ENCODE peak calls at places on chromosomes 5 and 9, in ten cellular contexts. One of them, this sample, is unnamed.

GRCh38 chr5:74464512-74465209 is 175.9 kb downstream of the ENC1 start:
- DNase-seq in effector memory CD4-positive, alpha-beta T cell: no peak
- DNase-seq in fibroblast of lung: peak
- DNase-seq in Peyer's patch: no peak
- DNase-seq in OCI-LY7: peak
- DNase-seq in HAP-1: no peak
- DNase-seq in uterus: no peak
- DNase-seq in epithelial cell of proximal tubule: no peak
- DNase-seq in GM23338: no peak
- DNase-seq in adrenal gland: no peak
- DNase-seq in this sample: no peak

GRCh38 chr5:2756764-2757163 is 5.3 kb upstream of the IRX2 start:
- DNase-seq in adrenal gland: no peak
- DNase-seq in fibroblast of lung: no peak
- DNase-seq in HAP-1: no peak
- DNase-seq in Peyer's patch: no peak
- DNase-seq in epithelial cell of proximal tubule: no peak
- DNase-seq in uterus: no peak
- DNase-seq in GM23338: peak
- DNase-seq in effector memory CD4-positive, alpha-beta T cell: no peak
- DNase-seq in OCI-LY7: no peak
- DNase-seq in this sample: no peak

GRCh38 chr5:130198927-130199326 is 294.7 kb downstream of the CHSY3 start:
- DNase-seq in fibroblast of lung: peak
- DNase-seq in adrenal gland: no peak
- DNase-seq in uterus: no peak
- DNase-seq in Peyer's patch: no peak
- DNase-seq in OCI-LY7: peak
- DNase-seq in GM23338: peak
- DNase-seq in epithelial cell of proximal tubule: no peak
- DNase-seq in HAP-1: peak
- DNase-seq in effector memory CD4-positive, alpha-beta T cell: no peak
- DNase-seq in this sample: no peak

GRCh38 chr9:125674981-125675973 is 31.7 kb downstream of the MAPKAP1 start:
- DNase-seq in effector memory CD4-positive, alpha-beta T cell: no peak
- DNase-seq in HAP-1: no peak
- DNase-seq in epithelial cell of proximal tubule: peak
- DNase-seq in OCI-LY7: no peak
- DNase-seq in fibroblast of lung: peak
- DNase-seq in GM23338: no peak
- DNase-seq in Peyer's patch: no peak
- DNase-seq in uterus: no peak
- DNase-seq in adrenal gland: no peak
- DNase-seq in this sample: no peak

GRCh38 chr9:2638871-2639673 is 17.5 kb downstream of the VLDLR start:
- DNase-seq in fibroblast of lung: no peak
- DNase-seq in epithelial cell of proximal tubule: no peak
- DNase-seq in GM23338: no peak
- DNase-seq in OCI-LY7: no peak
- DNase-seq in Peyer's patch: no peak
- DNase-seq in adrenal gland: no peak
- DNase-seq in uterus: no peak
- DNase-seq in effector memory CD4-positive, alpha-beta T cell: no peak
- DNase-seq in HAP-1: no peak
- DNase-seq in this sample: no peak

GRCh38 chr5:31561936-31562335 is 29.8 kb downstream of the C5orf22 start:
- DNase-seq in uterus: no peak
- DNase-seq in fibroblast of lung: no peak
- DNase-seq in adrenal gland: no peak
- DNase-seq in GM23338: no peak
- DNase-seq in OCI-LY7: no peak
- DNase-seq in Peyer's patch: no peak
- DNase-seq in effector memory CD4-positive, alpha-beta T cell: no peak
- DNase-seq in HAP-1: no peak
- DNase-seq in epithelial cell of proximal tubule: no peak
- DNase-seq in this sample: no peak

GRCh38 chr9:10007356-10007755 is 605.4 kb downstream of the PTPRD start:
- DNase-seq in fibroblast of lung: no peak
- DNase-seq in adrenal gland: no peak
- DNase-seq in GM23338: no peak
- DNase-seq in uterus: no peak
- DNase-seq in OCI-LY7: no peak
- DNase-seq in Peyer's patch: no peak
- DNase-seq in epithelial cell of proximal tubule: no peak
- DNase-seq in effector memory CD4-positive, alpha-beta T cell: no peak
- DNase-seq in HAP-1: no peak
- DNase-seq in this sample: no peak

GRCh38 chr9:97502222-97502983 is 937 bp downstream of the TMOD1 start:
- DNase-seq in HAP-1: no peak
- DNase-seq in OCI-LY7: no peak
- DNase-seq in Peyer's patch: no peak
- DNase-seq in GM23338: peak
- DNase-seq in effector memory CD4-positive, alpha-beta T cell: no peak
- DNase-seq in epithelial cell of proximal tubule: no peak
- DNase-seq in uterus: peak
- DNase-seq in fibroblast of lung: no peak
- DNase-seq in adrenal gland: no peak
- DNase-seq in this sample: no peak

GRCh38 chr5:80615266-80615914 is 39.1 kb upstream of the MSH3 start:
- DNase-seq in GM23338: no peak
- DNase-seq in effector memory CD4-positive, alpha-beta T cell: no peak
- DNase-seq in HAP-1: peak
- DNase-seq in epithelial cell of proximal tubule: no peak
- DNase-seq in uterus: no peak
- DNase-seq in fibroblast of lung: peak
- DNase-seq in Peyer's patch: no peak
- DNase-seq in adrenal gland: no peak
- DNase-seq in OCI-LY7: no peak
- DNase-seq in this sample: no peak

GRCh38 chr5:80619081-80619480 is 35.4 kb upstream of the MSH3 start:
- DNase-seq in fibroblast of lung: no peak
- DNase-seq in HAP-1: no peak
- DNase-seq in uterus: no peak
- DNase-seq in effector memory CD4-positive, alpha-beta T cell: no peak
- DNase-seq in adrenal gland: no peak
- DNase-seq in epithelial cell of proximal tubule: no peak
- DNase-seq in OCI-LY7: no peak
- DNase-seq in Peyer's patch: no peak
- DNase-seq in GM23338: no peak
- DNase-seq in this sample: no peak

GRCh38 chr5:80623911-80624457 is 30.5 kb upstream of the MSH3 start:
- DNase-seq in Peyer's patch: no peak
- DNase-seq in HAP-1: no peak
- DNase-seq in epithelial cell of proximal tubule: no peak
- DNase-seq in adrenal gland: no peak
- DNase-seq in OCI-LY7: no peak
- DNase-seq in GM23338: no peak
- DNase-seq in fibroblast of lung: no peak
- DNase-seq in uterus: no peak
- DNase-seq in effector memory CD4-positive, alpha-beta T cell: no peak
- DNase-seq in this sample: no peak

GRCh38 chr5:80622756-80623155 is 31.7 kb upstream of the MSH3 start:
- DNase-seq in fibroblast of lung: peak
- DNase-seq in adrenal gland: no peak
- DNase-seq in uterus: no peak
- DNase-seq in Peyer's patch: no peak
- DNase-seq in GM23338: no peak
- DNase-seq in epithelial cell of proximal tubule: no peak
- DNase-seq in HAP-1: no peak
- DNase-seq in OCI-LY7: no peak
- DNase-seq in effector memory CD4-positive, alpha-beta T cell: no peak
- DNase-seq in this sample: no peak

DNA sequence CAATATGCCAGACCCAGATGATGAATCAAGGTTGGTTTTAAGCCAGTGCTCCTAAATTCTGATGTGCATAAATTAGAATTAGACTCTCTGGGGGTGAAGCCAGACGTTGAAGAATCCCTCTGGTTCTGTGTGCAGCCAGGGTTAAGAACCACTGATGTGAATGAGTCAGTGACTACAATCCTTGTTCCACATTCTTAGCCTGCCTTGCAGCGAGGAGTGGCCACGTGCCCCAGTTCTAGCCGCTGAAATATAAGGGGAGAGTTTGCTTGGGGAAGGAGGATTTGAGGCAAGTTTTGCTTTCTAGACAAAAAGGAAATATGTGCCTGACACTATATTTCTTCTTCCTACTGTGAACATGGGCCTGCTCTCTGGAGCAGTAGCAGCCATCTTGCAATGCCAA is 34.2 kb upstream of the MSH3 start:
- DNase-seq in effector memory CD4-positive, alpha-beta T cell: no peak
- DNase-seq in uterus: no peak
- DNase-seq in epithelial cell of proximal tubule: no peak
- DNase-seq in fibroblast of lung: peak
- DNase-seq in GM23338: no peak
- DNase-seq in HAP-1: no peak
- DNase-seq in adrenal gland: no peak
- DNase-seq in Peyer's patch: no peak
- DNase-seq in OCI-LY7: no peak
- DNase-seq in this sample: no peak
- H3K4me3 ChIP-seq in effector memory CD4-positive, alpha-beta T cell: no peak
- H3K4me3 ChIP-seq in uterus: no peak
- H3K4me3 ChIP-seq in epithelial cell of proximal tubule: no peak
- H3K4me3 ChIP-seq in fibroblast of lung: no peak
- H3K4me3 ChIP-seq in GM23338: no peak
- H3K4me3 ChIP-seq in HAP-1: no peak
- H3K4me3 ChIP-seq in adrenal gland: no peak
- H3K4me3 ChIP-seq in Peyer's patch: no peak
- H3K4me3 ChIP-seq in OCI-LY7: no peak
- H3K4me3 ChIP-seq in this sample: no peak

GRCh38 chr9:108684288-108685025 is 171.3 kb downstream of the ACTL7B start:
- DNase-seq in Peyer's patch: no peak
- DNase-seq in effector memory CD4-positive, alpha-beta T cell: no peak
- DNase-seq in fibroblast of lung: no peak
- DNase-seq in uterus: no peak
- DNase-seq in HAP-1: no peak
- DNase-seq in epithelial cell of proximal tubule: no peak
- DNase-seq in OCI-LY7: no peak
- DNase-seq in GM23338: no peak
- DNase-seq in adrenal gland: no peak
- DNase-seq in this sample: no peak

GRCh38 chr9:108691614-108692013 is 164.2 kb downstream of the ACTL7B start:
- DNase-seq in adrenal gland: no peak
- DNase-seq in HAP-1: no peak
- DNase-seq in GM23338: no peak
- DNase-seq in epithelial cell of proximal tubule: no peak
- DNase-seq in OCI-LY7: no peak
- DNase-seq in uterus: no peak
- DNase-seq in fibroblast of lung: no peak
- DNase-seq in Peyer's patch: no peak
- DNase-seq in effector memory CD4-positive, alpha-beta T cell: no peak
- DNase-seq in this sample: no peak

GRCh38 chr9:108683245-108683644 is 172.5 kb downstream of the ACTL7B start:
- DNase-seq in fibroblast of lung: no peak
- DNase-seq in GM23338: no peak
- DNase-seq in adrenal gland: no peak
- DNase-seq in OCI-LY7: no peak
- DNase-seq in epithelial cell of proximal tubule: no peak
- DNase-seq in uterus: no peak
- DNase-seq in effector memory CD4-positive, alpha-beta T cell: no peak
- DNase-seq in HAP-1: no peak
- DNase-seq in Peyer's patch: no peak
- DNase-seq in this sample: no peak

GRCh38 chr9:108688051-108688450 is 167.7 kb downstream of the ACTL7B start:
- DNase-seq in Peyer's patch: no peak
- DNase-seq in effector memory CD4-positive, alpha-beta T cell: no peak
- DNase-seq in fibroblast of lung: no peak
- DNase-seq in uterus: no peak
- DNase-seq in adrenal gland: no peak
- DNase-seq in GM23338: no peak
- DNase-seq in HAP-1: no peak
- DNase-seq in epithelial cell of proximal tubule: no peak
- DNase-seq in OCI-LY7: no peak
- DNase-seq in this sample: no peak

DNA sequence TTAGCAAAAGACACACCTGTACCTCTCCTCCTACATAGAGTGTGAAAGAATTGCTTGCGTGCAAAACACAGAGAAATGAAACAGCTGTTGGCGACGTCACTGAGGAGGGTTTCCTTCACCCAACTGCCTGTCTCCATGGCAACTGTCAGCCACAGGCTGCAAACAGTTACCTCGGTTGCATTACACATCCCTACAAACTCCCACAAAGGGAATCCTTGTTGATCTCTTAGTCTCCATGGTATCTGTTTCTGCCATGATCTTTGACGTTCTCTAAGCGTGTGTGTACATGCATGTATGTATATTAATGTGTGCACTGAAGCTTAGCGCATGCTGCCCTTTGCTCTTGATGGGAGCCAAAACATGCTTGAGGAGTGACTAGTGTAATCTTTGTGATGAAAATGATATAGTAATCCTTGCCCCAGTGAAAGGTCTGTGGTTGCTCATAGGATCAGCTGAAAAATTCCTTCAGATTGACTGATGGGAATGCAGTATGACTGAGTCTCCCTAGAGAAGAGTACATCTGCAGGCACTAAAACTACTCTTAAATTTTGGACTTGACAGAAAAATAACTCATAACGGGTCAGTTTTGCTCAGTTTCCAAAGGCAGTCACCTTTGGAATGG is 168.3 kb downstream of the ACTL7B start:
- DNase-seq in OCI-LY7: no peak
- DNase-seq in fibroblast of lung: peak
- DNase-seq in epithelial cell of proximal tubule: no peak
- DNase-seq in HAP-1: no peak
- DNase-seq in uterus: no peak
- DNase-seq in GM23338: peak
- DNase-seq in adrenal gland: no peak
- DNase-seq in Peyer's patch: no peak
- DNase-seq in effector memory CD4-positive, alpha-beta T cell: no peak
- DNase-seq in this sample: no peak
- H3K4me3 ChIP-seq in OCI-LY7: no peak
- H3K4me3 ChIP-seq in fibroblast of lung: no peak
- H3K4me3 ChIP-seq in epithelial cell of proximal tubule: no peak
- H3K4me3 ChIP-seq in HAP-1: no peak
- H3K4me3 ChIP-seq in uterus: no peak
- H3K4me3 ChIP-seq in GM23338: no peak
- H3K4me3 ChIP-seq in adrenal gland: no peak
- H3K4me3 ChIP-seq in Peyer's patch: no peak
- H3K4me3 ChIP-seq in effector memory CD4-positive, alpha-beta T cell: no peak
- H3K4me3 ChIP-seq in this sample: no peak

DNA sequence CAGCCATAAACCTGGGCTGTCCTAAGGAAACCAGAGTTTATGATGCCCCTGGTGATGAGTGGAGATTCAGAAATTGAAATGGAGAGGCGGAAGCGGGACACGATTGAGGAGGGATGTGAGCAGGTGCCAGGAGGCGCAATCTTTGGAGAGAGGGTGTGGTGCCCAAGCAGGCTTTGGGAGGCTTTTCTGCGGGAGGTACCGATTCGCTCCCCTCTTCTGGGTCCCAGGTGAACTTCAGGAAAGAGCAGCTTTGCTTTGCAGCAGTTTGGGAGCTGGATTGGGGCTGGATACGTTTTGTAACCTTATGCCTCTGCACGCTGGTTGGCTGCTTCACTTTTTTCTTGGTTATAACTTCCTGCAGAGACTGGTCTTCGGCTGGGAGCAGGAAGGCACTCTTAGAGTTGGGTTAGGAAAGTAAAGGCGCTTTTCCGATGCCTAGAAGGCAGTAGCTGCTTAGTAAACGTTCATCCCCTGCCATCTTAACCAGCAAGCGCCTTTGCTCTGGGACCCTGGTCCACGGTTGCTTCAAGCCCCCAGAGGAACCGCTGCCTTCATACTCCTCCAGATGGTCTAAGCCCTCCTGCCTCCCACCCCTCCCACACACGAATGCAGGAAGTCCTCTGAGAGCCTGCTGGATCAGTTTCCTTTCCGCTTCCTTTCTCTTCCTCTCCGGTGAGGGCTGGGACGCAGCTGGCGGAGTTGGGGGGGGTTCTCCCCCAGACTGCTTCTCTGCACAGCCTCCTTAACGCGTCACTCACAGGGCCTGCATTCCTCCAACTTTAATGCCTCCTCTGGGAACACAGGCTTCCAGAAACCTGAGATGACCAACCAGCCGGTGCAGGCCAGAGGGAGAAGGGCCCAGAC is 15.2 kb upstream of the NEK6 start:
- DNase-seq in effector memory CD4-positive, alpha-beta T cell: no peak
- DNase-seq in Peyer's patch: no peak
- DNase-seq in adrenal gland: no peak
- DNase-seq in HAP-1: no peak
- DNase-seq in GM23338: peak
- DNase-seq in fibroblast of lung: peak
- DNase-seq in OCI-LY7: no peak
- DNase-seq in epithelial cell of proximal tubule: no peak
- DNase-seq in uterus: no peak
- DNase-seq in this sample: no peak
- H3K4me3 ChIP-seq in effector memory CD4-positive, alpha-beta T cell: no peak
- H3K4me3 ChIP-seq in Peyer's patch: peak
- H3K4me3 ChIP-seq in adrenal gland: no peak
- H3K4me3 ChIP-seq in HAP-1: no peak
- H3K4me3 ChIP-seq in GM23338: peak
- H3K4me3 ChIP-seq in fibroblast of lung: no peak
- H3K4me3 ChIP-seq in OCI-LY7: no peak
- H3K4me3 ChIP-seq in epithelial cell of proximal tubule: no peak
- H3K4me3 ChIP-seq in uterus: peak
- H3K4me3 ChIP-seq in this sample: peak

GRCh38 chr5:6731465-6732237 is 18.4 kb downstream of the TENT4A start:
- DNase-seq in epithelial cell of proximal tubule: no peak
- DNase-seq in effector memory CD4-positive, alpha-beta T cell: no peak
- DNase-seq in fibroblast of lung: no peak
- DNase-seq in OCI-LY7: no peak
- DNase-seq in uterus: no peak
- DNase-seq in HAP-1: no peak
- DNase-seq in adrenal gland: no peak
- DNase-seq in Peyer's patch: no peak
- DNase-seq in GM23338: no peak
- DNase-seq in this sample: no peak
- H3K4me3 ChIP-seq in epithelial cell of proximal tubule: no peak
- H3K4me3 ChIP-seq in effector memory CD4-positive, alpha-beta T cell: no peak
- H3K4me3 ChIP-seq in fibroblast of lung: no peak
- H3K4me3 ChIP-seq in OCI-LY7: no peak
- H3K4me3 ChIP-seq in uterus: no peak
- H3K4me3 ChIP-seq in HAP-1: no peak
- H3K4me3 ChIP-seq in adrenal gland: no peak
- H3K4me3 ChIP-seq in Peyer's patch: no peak
- H3K4me3 ChIP-seq in GM23338: no peak
- H3K4me3 ChIP-seq in this sample: no peak